ENCODE peak calls at places on chromosome 17, in eight cellular contexts. K is adrenal gland, V is left lung, W is pancreas, Z is H1, B is left ventricle myocardium inferior, C is AG09309, N is foreskin fibroblast. J is an unnamed sample.

GRCh38 chr17:17749025-17749772 is 67.9 kb downstream of the RAI1 start:
- DNase-seq in K (no peak), V (no peak), W (no peak), Z (peak; percentile 65), B (no peak), C (no peak), N (no peak), J (no peak)

GRCh38 chr17:50052241-50052788 is 3.6 kb upstream of the ITGA3 start:
- DNase-seq in K (no peak), V (no peak), W (no peak), Z (no peak), B (no peak), C (no peak), N (no peak), J (peak; percentile 60)

GRCh38 chr17:56653877-56654276 is 60.4 kb downstream of the NOG start:
- DNase-seq in K (no peak), V (no peak), W (no peak), Z (no peak), B (no peak), C (no peak), N (peak; percentile 18), J (peak; percentile 23)

GRCh38 chr17:40023590-40024292 is 8.5 kb downstream of the CSF3 start:
- DNase-seq in K (peak; percentile 37), V (peak; percentile 83), W (peak; percentile 70), Z (no peak), B (peak; percentile 50), C (no peak), N (peak; percentile 78), J (no peak)

GRCh38 chr17:20805751-20806150 is 226.2 kb downstream of the CDRT15L2 start:
- DNase-seq in K (no peak), V (no peak), W (no peak), Z (no peak), B (no peak), C (no peak), N (no peak), J (no peak)

GRCh38 chr17:61218438-61218837 is 181.2 kb upstream of the TBX2 start:
- DNase-seq in K (no peak), V (no peak), W (no peak), Z (no peak), B (no peak), C (no peak), N (peak; percentile 83), J (no peak)

GRCh38 chr17:61758430-61758829 is 104.9 kb downstream of the BRIP1 start:
- DNase-seq in K (no peak), V (no peak), W (no peak), Z (no peak), B (no peak), C (no peak), N (no peak), J (no peak)

GRCh38 chr17:82483836-82484235 is 25.3 kb downstream of the NARF start:
- DNase-seq in K (no peak), V (no peak), W (no peak), Z (no peak), B (peak; percentile 37), C (no peak), N (no peak), J (no peak)

GRCh38 chr17:80036715-80037477 is 454 bp downstream of the CCDC40 start:
- DNase-seq in K (peak; percentile 48), V (no peak), W (no peak), Z (peak; percentile 85), B (no peak), C (no peak), N (peak; percentile 42), J (no peak)

GRCh38 chr17:10623786-10624338 is 33.2 kb downstream of the MYH3 start:
- DNase-seq in K (no peak), V (no peak), W (no peak), Z (no peak), B (no peak), C (no peak), N (no peak), J (no peak)

GRCh38 chr17:58277726-58278595 is 2.8 kb downstream of the MPO start:
- DNase-seq in K (no peak), V (peak; percentile 81), W (no peak), Z (no peak), B (no peak), C (no peak), N (no peak), J (no peak)

GRCh38 chr17:45225051-45225700 is 3.5 kb downstream of the FMNL1 start:
- DNase-seq in K (no peak), V (peak; percentile 83), W (no peak), Z (no peak), B (no peak), C (no peak), N (no peak), J (no peak)

GRCh38 chr17:45225964-45226530 is 4.4 kb downstream of the FMNL1 start:
- DNase-seq in K (peak; percentile 68), V (peak; percentile 96), W (peak; percentile 76), Z (no peak), B (peak; percentile 77), C (no peak), N (no peak), J (no peak)

GRCh38 chr17:45222994-45223540 is 1.4 kb downstream of the FMNL1 start:
- DNase-seq in K (no peak), V (peak; percentile 77), W (no peak), Z (no peak), B (no peak), C (no peak), N (no peak), J (no peak)

GRCh38 chr17:45223541-45224528 is 2.1 kb downstream of the FMNL1 start:
- DNase-seq in K (no peak), V (peak; percentile 64), W (no peak), Z (no peak), B (no peak), C (no peak), N (no peak), J (no peak)

GRCh38 chr17:45224671-45225050 is 3.0 kb downstream of the FMNL1 start:
- DNase-seq in K (no peak), V (peak; percentile 82), W (no peak), Z (no peak), B (no peak), C (no peak), N (no peak), J (no peak)
- H3K4me3 ChIP-seq in K (no peak overlapping the region), V (peak overlapping the region; percentile 72), W (no peak overlapping the region), Z (no peak overlapping the region), B (peak overlapping the region; percentile 10), C (no peak overlapping the region), N (no peak overlapping the region), J (no peak overlapping the region)

GRCh38 chr17:66135219-66135618 is 56.7 kb downstream of the CEP112 start:
- DNase-seq in K (no peak), V (no peak), W (no peak), Z (no peak), B (no peak), C (no peak), N (no peak), J (no peak)

GRCh38 chr17:66126231-66126630 is 65.7 kb downstream of the CEP112 start:
- DNase-seq in K (no peak), V (no peak), W (no peak), Z (no peak), B (no peak), C (no peak), N (peak; percentile 58), J (no peak)

GRCh38 chr17:66129759-66130158 is 62.2 kb downstream of the CEP112 start:
- DNase-seq in K (no peak), V (no peak), W (no peak), Z (no peak), B (no peak), C (no peak), N (no peak), J (no peak)
- TF ChIP-seq CTCF in K (no peak), V (no peak), W (no peak), Z (no peak), B (no peak), C (no peak), N (no peak), J (no peak)

GRCh38 chr17:43574896-43575525 is 28.9 kb upstream of the ETV4 start:
- DNase-seq in K (no peak), V (no peak), W (no peak), Z (no peak), B (no peak), C (no peak), N (no peak), J (no peak)

GRCh38 chr17:43574348-43574747 is 28.2 kb upstream of the ETV4 start:
- DNase-seq in K (no peak), V (no peak), W (no peak), Z (no peak), B (no peak), C (no peak), N (no peak), J (no peak)

GRCh38 chr17:43572368-43572980 is 26.3 kb upstream of the ETV4 start:
- DNase-seq in K (no peak), V (no peak), W (no peak), Z (no peak), B (no peak), C (no peak), N (no peak), J (no peak)

GRCh38 chr17:43576563-43577229 is 30.6 kb upstream of the ETV4 start:
- DNase-seq in K (peak; percentile 72), V (peak; percentile 83), W (peak; percentile 42), Z (peak; percentile 84), B (peak; percentile 62), C (no peak), N (peak; percentile 89), J (no peak)

DNA sequence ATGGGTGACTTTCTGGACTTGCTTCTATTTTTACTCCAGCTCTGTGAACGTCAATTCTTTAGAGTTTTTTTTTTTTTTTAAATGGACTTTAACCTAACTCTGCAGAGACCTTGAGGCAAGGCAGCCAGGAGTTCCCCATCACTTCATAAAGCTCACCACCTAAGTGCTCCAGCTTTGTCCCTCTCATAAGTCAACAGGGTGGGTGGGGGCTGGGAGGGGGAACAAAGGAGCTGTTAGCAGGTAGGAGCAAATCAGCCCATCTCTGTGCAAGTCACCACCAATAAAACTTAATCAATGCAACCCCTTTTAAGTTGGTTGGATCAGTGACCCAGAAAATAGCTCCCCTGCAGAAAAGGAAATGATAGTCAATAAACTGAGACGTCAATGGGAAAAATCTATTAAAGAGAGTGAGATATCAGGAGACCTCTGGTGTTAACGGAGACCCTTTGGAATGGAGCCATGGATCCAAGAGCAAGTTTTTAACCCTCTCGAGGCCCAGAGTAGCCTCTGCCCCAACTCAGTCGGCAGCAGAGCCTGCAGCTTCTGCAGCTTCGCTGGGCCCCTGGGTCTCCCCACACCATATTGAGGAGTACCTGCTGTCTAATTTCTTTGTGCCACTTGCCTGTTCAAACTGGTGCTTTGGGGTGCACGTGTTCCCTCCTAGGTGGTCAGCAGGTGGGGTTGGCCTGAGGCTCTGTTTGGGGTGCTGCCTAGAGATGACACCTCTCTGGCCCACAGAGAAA is 27.6 kb upstream of the ETV4 start:
- DNase-seq in K (no peak), V (no peak), W (no peak), Z (no peak), B (no peak), C (no peak), N (no peak), J (no peak)
- H3K4me3 ChIP-seq in K (no peak overlapping the region), V (no peak overlapping the region), W (no peak overlapping the region), Z (no peak overlapping the region), B (no peak overlapping the region), C (no peak overlapping the region), N (no peak overlapping the region), J (no peak overlapping the region)

DNA sequence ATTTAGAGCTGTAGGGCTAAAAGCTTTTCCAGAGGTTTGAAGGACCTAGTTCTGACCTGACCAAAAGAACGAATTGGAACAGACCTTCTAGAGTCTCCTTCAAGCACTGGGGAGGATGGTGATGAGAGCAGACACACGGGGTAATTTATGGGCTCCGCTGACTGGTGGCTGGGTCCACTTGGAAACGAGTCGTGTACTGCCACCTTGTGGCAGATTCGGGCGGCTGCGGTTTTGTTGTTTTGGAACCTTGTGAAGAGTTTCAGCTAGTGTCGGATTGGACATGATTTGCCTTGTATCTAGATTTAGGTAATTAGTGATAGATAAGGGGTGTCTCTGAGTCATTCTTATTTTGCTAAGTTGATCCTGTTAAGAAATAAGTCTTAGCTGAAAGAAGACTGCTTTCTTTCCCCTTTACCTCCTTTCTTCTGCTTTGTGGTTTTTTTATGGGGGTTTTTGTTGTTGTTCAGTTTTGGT is 98.9 kb downstream of the AATF start:
- DNase-seq in K (peak; percentile 88), V (peak; percentile 87), W (peak; percentile 53), Z (peak; percentile 90), B (peak; percentile 70), C (peak; percentile 56), N (peak; percentile 91), J (peak; percentile 55)
- TF ChIP-seq CTCF in K (peak; percentile 87), V (peak; percentile 82), W (peak; percentile 83), Z (peak; percentile 81), B (peak; percentile 87), C (peak; percentile 91), N (peak; percentile 81), J (peak; percentile 82)

J was measured in LNCaP clone FGC.